ENCODE peak calls at places on chromosomes 6 and 20, in six cellular contexts. K, A, N, P, S and H are unnamed samples.

GRCh38 chr20:235891-236290 is 8.8 kb downstream of the DEFB129 start:
- DNase-seq in K (no peak), A (no peak), N (no peak), P (no peak), S (peak), H (no peak)

GRCh38 chr20:43448748-43449535 is 8.8 kb upstream of the SRSF6 start:
- DNase-seq in K (no peak), A (peak), N (no peak), P (no peak), S (peak), H (peak)

GRCh38 chr6:149895702-149896310 is 2.1 kb downstream of the RAET1E start:
- DNase-seq in K (peak), A (no peak), N (no peak), P (no peak), S (peak), H (peak)

GRCh38 chr6:164897523-164898094 is 411.8 kb downstream of the C6orf118 start:
- DNase-seq in K (no peak), A (no peak), N (no peak), P (no peak), S (no peak), H (no peak)

GRCh38 chr20:40251284-40251932 is 437.6 kb downstream of the MAFB start:
- DNase-seq in K (peak), A (no peak), N (no peak), P (no peak), S (peak), H (no peak)

GRCh38 chr6:44086931-44087574 is 40.2 kb downstream of the MRPL14 start:
- DNase-seq in K (no peak), A (no peak), N (peak), P (no peak), S (no peak), H (no peak)

GRCh38 chr6:163260911-163261310 is 153.6 kb upstream of the QKI start:
- DNase-seq in K (no peak), A (no peak), N (no peak), P (no peak), S (no peak), H (no peak)

GRCh38 chr6:116030745-116031144 is 29.9 kb downstream of the FRK start:
- DNase-seq in K (no peak), A (no peak), N (no peak), P (no peak), S (no peak), H (no peak)

GRCh38 chr6:151252626-151253025 is 12.9 kb downstream of the AKAP12 start:
- DNase-seq in K (no peak), A (no peak), N (no peak), P (no peak), S (no peak), H (no peak)

GRCh38 chr6:144715344-144715743 is 430.2 kb downstream of the UTRN start:
- DNase-seq in K (no peak), A (no peak), N (no peak), P (no peak), S (no peak), H (no peak)

GRCh38 chr20:48259456-48259855 is 474.2 kb upstream of the SULF2 start:
- DNase-seq in K (no peak), A (no peak), N (no peak), P (no peak), S (no peak), H (no peak)

GRCh38 chr6:36272234-36272633 is 2.4 kb downstream of the PNPLA1 start:
- DNase-seq in K (no peak), A (no peak), N (no peak), P (no peak), S (no peak), H (no peak)

GRCh38 chr20:1310506-1311190 is 18.3 kb downstream of the SDCBP2 start:
- DNase-seq in K (no peak), A (no peak), N (no peak), P (no peak), S (no peak), H (no peak)

GRCh38 chr6:167105060-167105459 is 17.8 kb upstream of the CCR6 start:
- DNase-seq in K (no peak), A (no peak), N (no peak), P (no peak), S (no peak), H (no peak)

GRCh38 chr6:165847407-165848098 is 184.5 kb upstream of the PDE10A start:
- DNase-seq in K (no peak), A (peak), N (peak), P (no peak), S (no peak), H (no peak)